ENCODE peak calls at places on chromosomes 6 and 20, in six cellular contexts. A is heart left ventricle; D is activated CD8-positive, alpha-beta T cell treated with anti-CD3 and anti-CD28 coated beads for 36 hours; Y is CD4-positive, CD25-positive, alpha-beta regulatory T cell; F is T-cell; C is stimulated activated naive CD8-positive, alpha-beta T cell treated with anti-CD3 and anti-CD28 coated beads, Interleukin-15, Interleukin-2, amounts not matched to agents 100 U/mL and 50 U/mL, for 24 hours. O is an unnamed sample.
A peak's percentile ranks its signal among the peaks of the same experiment; 100 is the strongest.

GRCh38 chr6:2448826-2449571 is 203.6 kb upstream of the GMDS start:
- ATAC-seq in A (peak; percentile 70), Y (no peak), D (peak; percentile 71), C (no peak), F (no peak), O (peak; percentile 50)

GRCh38 chr6:149084761-149085574 is 232.5 kb upstream of the TAB2 start:
- ATAC-seq in Y (peak; percentile 40), D (peak; percentile 29), A (no peak), F (no peak), C (peak; percentile 60), O (peak; percentile 75)

GRCh38 chr6:106439459-106439858 is 78.9 kb downstream of the CRYBG1 start:
- ATAC-seq in A (no peak), F (no peak), C (no peak), Y (no peak), D (no peak), O (peak; percentile 37)

GRCh38 chr20:10423735-10424134 is 10.3 kb downstream of the MKKS start:
- ATAC-seq in A (no peak), C (no peak), D (no peak), F (no peak), Y (no peak), O (no peak)

GRCh38 chr20:18172379-18172778 is 34.7 kb downstream of the KAT14 start:
- ATAC-seq in F (no peak), C (no peak), Y (no peak), D (no peak), A (no peak), O (no peak)

GRCh38 chr20:48190757-48191156 is 405.5 kb upstream of the SULF2 start:
- ATAC-seq in C (no peak), A (no peak), Y (no peak), D (no peak), F (no peak), O (no peak)

GRCh38 chr6:72551470-72551869 is 70.4 kb upstream of the KCNQ5 start:
- ATAC-seq in Y (no peak), C (no peak), D (no peak), F (no peak), A (no peak), O (no peak)

GRCh38 chr6:90940812-90941481 is 354.1 kb upstream of the MAP3K7 start:
- ATAC-seq in Y (peak; percentile 76), A (peak; percentile 70), C (peak; percentile 85), F (peak; percentile 57), D (peak; percentile 99), O (peak; percentile 90)

GRCh38 chr6:50952092-50952932 is 133.6 kb downstream of the TFAP2B start:
- ATAC-seq in F (no peak), A (no peak), D (no peak), C (no peak), Y (no peak), O (no peak)

GRCh38 chr6:56435754-56436153 is 188.4 kb upstream of the COL21A1 start:
- ATAC-seq in D (no peak), A (no peak), Y (no peak), F (no peak), C (no peak), O (no peak)

GRCh38 chr6:158174514-158174913 is 6.4 kb downstream of the GTF2H5 start:
- ATAC-seq in F (no peak), A (no peak), Y (no peak), D (no peak), C (no peak), O (no peak)

GRCh38 chr20:10469599-10469998 is 34.5 kb downstream of the SLX4IP start:
- ATAC-seq in Y (no peak), A (peak; percentile 82), F (no peak), C (no peak), D (peak; percentile 42), O (no peak)

GRCh38 chr6:41371992-41372525 is 36.7 kb downstream of the NCR2 start:
- ATAC-seq in Y (no peak), F (peak; percentile 24), A (peak; percentile 25), D (peak; percentile 22), C (no peak), O (peak; percentile 33)

GRCh38 chr6:149488815-149489214 is 4.0 kb upstream of the ZC3H12D start:
- ATAC-seq in A (no peak), D (peak; percentile 29), C (no peak), F (peak; percentile 65), Y (no peak), O (no peak)

GRCh38 chr6:123925360-123925759 is 121.7 kb downstream of the NKAIN2 start:
- ATAC-seq in D (no peak), F (no peak), A (no peak), Y (no peak), C (no peak), O (peak; percentile 16)

GRCh38 chr6:69732640-69733039 is 64.2 kb downstream of the LMBRD1 start:
- ATAC-seq in A (no peak), C (no peak), D (no peak), F (no peak), Y (no peak), O (no peak)

GRCh38 chr6:48476257-48476656 is 365.3 kb upstream of the PTCHD4 start:
- ATAC-seq in C (no peak), Y (no peak), A (no peak), F (no peak), D (no peak), O (no peak)

GRCh38 chr20:62011403-62011791 is 54.3 kb downstream of the TAF4 start:
- ATAC-seq in F (no peak), D (no peak), C (no peak), Y (no peak), A (no peak), O (no peak)

GRCh38 chr20:47456041-47456537 is 45.6 kb upstream of the NCOA3 start:
- ATAC-seq in A (no peak), Y (no peak), D (no peak), C (no peak), F (no peak), O (no peak)

GRCh38 chr6:111810321-111811235 is 62.7 kb downstream of the FYN start:
- ATAC-seq in F (no peak), A (no peak), C (peak; percentile 16), D (peak; percentile 8), Y (no peak), O (peak; percentile 15)

GRCh38 chr6:43875849-43876572 is 106.0 kb downstream of the VEGFA start:
- ATAC-seq in F (no peak), D (no peak), A (peak; percentile 18), Y (no peak), C (no peak), O (no peak)

GRCh38 chr20:3092611-3093379 is 8.3 kb upstream of the AVP start:
- ATAC-seq in F (peak; percentile 62), C (peak; percentile 67), Y (peak; percentile 40), A (peak; percentile 57), D (peak; percentile 65), O (peak; percentile 69)

GRCh38 chr6:44000164-44000842 is 126.9 kb downstream of the MRPL14 start:
- ATAC-seq in F (no peak), C (peak; percentile 75), Y (peak; percentile 23), D (peak; percentile 70), A (no peak), O (peak; percentile 52)

GRCh38 chr6:148770408-148771211 is 23.8 kb downstream of the UST start:
- ATAC-seq in D (peak; percentile 30), C (no peak), F (peak; percentile 49), A (no peak), Y (peak; percentile 22), O (peak; percentile 63)

GRCh38 chr20:38291582-38291918 is 12.4 kb upstream of the BPI start:
- ATAC-seq in Y (no peak), A (no peak), D (no peak), C (no peak), F (no peak), O (no peak)

O was measured in activated T-helper 17 cell treated with anti-CD3 and anti-CD28 coated beads, Interleukin-2, amount 50 U/mL, for 72 hours.